ENCODE peak calls at places on chromosomes 1 and 21, in six cellular contexts. I, M, G, R, B and T are unnamed samples.
A peak's percentile ranks its signal among the peaks of the same experiment; 100 is the strongest.

GRCh38 chr1:83112248-83112885 is 886.6 kb downstream of the TTLL7 start:
- DNase-seq in I (no peak), M (no peak), G (no peak), R (no peak), B (no peak), T (no peak)

GRCh38 chr1:25223471-25223870 is 8.8 kb downstream of the SYF2 start:
- DNase-seq in I (no peak), M (no peak), G (peak; percentile 56), R (no peak), B (no peak), T (no peak)

GRCh38 chr1:86430376-86430775 is 6.4 kb downstream of the CLCA2 start:
- DNase-seq in I (no peak), M (no peak), G (no peak), R (no peak), B (no peak), T (no peak)

GRCh38 chr1:155192346-155193274 is 15.1 kb downstream of the THBS3 start:
- DNase-seq in I (peak; percentile 52), M (no peak), G (no peak), R (no peak), B (no peak), T (peak; percentile 82)

GRCh38 chr1:153570874-153571273 is 5.2 kb upstream of the S100A2 start:
- DNase-seq in I (no peak), M (no peak), G (no peak), R (no peak), B (no peak), T (no peak)

GRCh38 chr1:101310484-101310883 is 73.7 kb downstream of the S1PR1 start:
- DNase-seq in I (no peak), M (no peak), G (no peak), R (no peak), B (no peak), T (no peak)

GRCh38 chr1:25990702-25991395 is 7.0 kb downstream of the PAFAH2 start:
- DNase-seq in I (peak; percentile 30), M (no peak), G (no peak), R (no peak), B (no peak), T (no peak)

GRCh38 chr1:85940621-85941306 is 215.8 kb downstream of the COL24A1 start:
- DNase-seq in I (no peak), M (no peak), G (peak; percentile 59), R (no peak), B (no peak), T (no peak)

GRCh38 chr1:199550384-199551067 is 477.0 kb upstream of the NR5A2 start:
- DNase-seq in I (no peak), M (no peak), G (peak; percentile 49), R (no peak), B (peak; percentile 27), T (no peak)

GRCh38 chr21:46458315-46459023 is at the start of gene DIP2A:
- DNase-seq in I (peak; percentile 99), M (peak; percentile 94), G (peak; percentile 95), R (peak; percentile 97), B (peak; percentile 97), T (peak; percentile 98)

GRCh38 chr1:70487910-70488665 is 77.0 kb downstream of the CTH start:
- DNase-seq in I (peak; percentile 91), M (peak; percentile 23), G (peak; percentile 34), R (peak; percentile 50), B (peak; percentile 53), T (peak; percentile 64)

GRCh38 chr1:226034482-226034881 is 28.0 kb upstream of the H3-3A start:
- DNase-seq in I (no peak), M (no peak), G (peak; percentile 96), R (no peak), B (no peak), T (no peak)

GRCh38 chr1:29591601-29592260 is 355.4 kb downstream of the PTPRU start:
- DNase-seq in I (no peak), M (no peak), G (no peak), R (no peak), B (no peak), T (no peak)

DNA sequence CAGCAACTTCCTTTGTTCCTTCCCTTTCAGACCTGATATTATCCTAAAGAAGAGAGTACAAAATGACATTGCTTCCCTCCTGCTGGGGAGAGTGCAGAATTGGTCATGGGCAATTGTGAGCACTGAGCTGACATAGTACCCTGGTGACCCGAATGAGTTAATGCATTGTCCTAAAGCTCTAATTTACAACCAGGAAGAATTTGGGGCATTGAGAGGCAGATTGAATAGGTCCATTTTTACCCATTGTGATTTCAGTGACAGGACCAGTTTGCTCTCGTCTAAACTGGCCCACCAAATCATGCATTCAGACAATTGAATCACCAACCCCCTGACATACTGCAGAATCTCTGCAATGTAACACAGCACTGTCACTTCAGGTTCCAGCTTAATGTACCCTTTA is 497.4 kb downstream of the DPYD start:
- DNase-seq in I (peak; percentile 9), M (no peak), G (no peak), R (peak; percentile 37), B (no peak), T (no peak)
- H3K23ac ChIP-seq in I (no peak overlapping the region), M (no peak overlapping the region), G (no peak overlapping the region), R (no peak overlapping the region), B (no peak overlapping the region), T (no peak overlapping the region)

GRCh38 chr1:51000651-51001050 is 30.6 kb downstream of the CDKN2C start:
- DNase-seq in I (no peak), M (no peak), G (no peak), R (no peak), B (no peak), T (no peak)
- H3K4me2 ChIP-seq in I (no peak overlapping the region), M (no peak overlapping the region), G (no peak overlapping the region), R (no peak overlapping the region), B (no peak overlapping the region), T (no peak overlapping the region)

GRCh38 chr1:234500269-234500668 is 21.3 kb upstream of the TARBP1 start:
- DNase-seq in I (no peak), M (no peak), G (no peak), R (no peak), B (no peak), T (no peak)
- H3K27ac ChIP-seq in I (no peak overlapping the region), M (no peak overlapping the region), G (peak overlapping the region; percentile 44), R (no peak overlapping the region), B (no peak overlapping the region), T (no peak overlapping the region)

DNA sequence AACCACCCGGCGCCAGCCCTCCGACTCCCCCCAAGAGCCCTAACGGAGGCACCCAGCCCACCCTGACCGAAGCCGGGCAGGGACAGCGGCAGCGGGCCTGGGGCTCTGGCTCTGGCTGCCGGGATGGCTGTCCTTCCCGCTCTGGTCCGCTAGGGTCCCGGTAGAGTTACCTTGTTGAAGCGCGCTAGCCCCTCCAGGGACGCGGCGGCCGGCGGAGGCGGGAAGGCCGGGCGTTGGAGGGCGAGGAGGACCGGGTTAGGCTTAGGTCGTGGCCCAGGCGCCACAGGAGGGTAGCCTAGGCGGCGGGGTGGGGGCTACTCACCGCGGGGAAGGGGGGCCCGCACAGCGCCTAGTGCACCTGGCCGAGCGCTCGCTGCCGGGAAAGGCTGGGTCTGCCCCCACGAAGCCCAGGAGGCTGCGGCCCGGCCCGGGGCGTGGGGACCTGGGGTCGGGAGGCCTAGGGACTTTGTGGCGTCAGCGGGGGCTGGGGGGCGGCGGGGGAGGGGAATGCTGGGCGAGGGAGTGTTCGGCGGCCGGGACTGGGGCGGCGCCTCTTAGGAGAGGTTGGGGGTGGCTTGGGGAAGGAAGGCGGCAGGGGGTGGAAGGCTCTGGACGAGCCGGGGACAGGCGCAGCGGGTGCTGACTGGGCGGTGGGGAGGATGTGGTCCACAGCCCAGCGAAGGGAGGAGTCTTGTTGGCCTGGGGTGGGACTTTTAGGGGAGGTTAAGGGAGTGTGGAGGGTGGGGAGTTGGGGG is at the start of gene TRIM17:
- DNase-seq in I (peak; percentile 91), M (no peak), G (no peak), R (peak; percentile 69), B (peak; percentile 50), T (peak; percentile 70)
- H3K23ac ChIP-seq in I (peak within 1 kb of the TSS; percentile 85), M (no peak within 1 kb of the TSS), G (peak within 1 kb of the TSS; percentile 67), R (peak within 1 kb of the TSS; percentile 53), B (no peak within 1 kb of the TSS), T (no peak within 1 kb of the TSS)

DNA sequence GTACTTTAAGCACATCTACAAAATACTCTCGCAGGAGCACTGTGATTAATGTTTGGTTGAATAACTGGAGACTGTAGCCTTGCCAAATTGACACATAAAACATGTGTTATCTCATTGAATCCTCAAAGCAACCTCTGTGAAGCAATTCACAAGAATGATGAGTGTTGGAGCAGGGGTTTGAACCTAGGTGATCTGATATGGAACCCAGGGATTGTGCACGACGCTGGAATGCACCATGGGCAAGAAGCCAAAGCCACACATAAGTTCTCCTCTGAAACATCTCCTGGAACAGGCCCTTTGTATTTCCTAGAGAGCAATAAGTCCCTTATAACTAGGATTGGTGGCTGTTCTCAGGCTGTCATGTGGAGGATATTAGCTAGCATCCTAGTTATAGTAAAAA is 124.6 kb upstream of the IVNS1ABP start:
- DNase-seq in I (no peak), M (no peak), G (peak; percentile 74), R (no peak), B (peak; percentile 67), T (no peak)
- H3K4me2 ChIP-seq in I (no peak overlapping the region), M (no peak overlapping the region), G (no peak overlapping the region), R (no peak overlapping the region), B (no peak overlapping the region), T (no peak overlapping the region)

GRCh38 chr1:66704177-66704880 is 47.9 kb upstream of the DYNLT5 start:
- DNase-seq in I (no peak), M (no peak), G (no peak), R (no peak), B (no peak), T (no peak)

GRCh38 chr1:66705100-66705499 is 47.2 kb upstream of the DYNLT5 start:
- DNase-seq in I (no peak), M (no peak), G (no peak), R (no peak), B (peak; percentile 88), T (no peak)
- H3K27ac ChIP-seq in I (no peak overlapping the region), M (no peak overlapping the region), G (no peak overlapping the region), R (no peak overlapping the region), B (no peak overlapping the region), T (no peak overlapping the region)

GRCh38 chr21:42739061-42739931 is 85.9 kb downstream of the PDE9A start:
- DNase-seq in I (no peak), M (no peak), G (peak; percentile 24), R (no peak), B (peak; percentile 24), T (no peak)

GRCh38 chr21:42744520-42745445 is 91.4 kb downstream of the PDE9A start:
- DNase-seq in I (no peak), M (no peak), G (no peak), R (no peak), B (no peak), T (no peak)

GRCh38 chr21:42737969-42738590 is 84.7 kb downstream of the PDE9A start:
- DNase-seq in I (no peak), M (no peak), G (no peak), R (no peak), B (peak; percentile 68), T (no peak)

GRCh38 chr21:42740405-42740909 is 87.0 kb downstream of the PDE9A start:
- DNase-seq in I (no peak), M (no peak), G (no peak), R (no peak), B (no peak), T (no peak)

GRCh38 chr21:42741056-42741455 is 87.6 kb downstream of the PDE9A start:
- DNase-seq in I (no peak), M (no peak), G (no peak), R (no peak), B (no peak), T (no peak)
- H3K23ac ChIP-seq in I (no peak overlapping the region), M (no peak overlapping the region), G (no peak overlapping the region), R (no peak overlapping the region), B (no peak overlapping the region), T (no peak overlapping the region)